ENCODE peak calls at places on chromosomes 5 and 9, in five cellular contexts. One of them, this sample, is unnamed. For H3K4me1, the result is how much of the 10 kb centered on the place peaks cover.

GRCh38 chr5:138177936-138178515 is 404 bp downstream of the BRD8 start:
- DNase-seq in effector memory CD4-positive, alpha-beta T cell: no peak
- DNase-seq in PC-9: peak
- DNase-seq in right lobe of liver: peak
- DNase-seq in cardiac muscle cell: peak
- DNase-seq in this sample: peak

GRCh38 chr9:36898621-36899020 is 135.4 kb downstream of the PAX5 start:
- DNase-seq in effector memory CD4-positive, alpha-beta T cell: no peak
- DNase-seq in PC-9: no peak
- DNase-seq in right lobe of liver: no peak
- DNase-seq in cardiac muscle cell: no peak
- DNase-seq in this sample: no peak

GRCh38 chr9:13778486-13779110 is 499.1 kb upstream of the MPDZ start:
- DNase-seq in effector memory CD4-positive, alpha-beta T cell: no peak
- DNase-seq in PC-9: no peak
- DNase-seq in right lobe of liver: no peak
- DNase-seq in cardiac muscle cell: no peak
- DNase-seq in this sample: no peak

GRCh38 chr9:84481819-84482218 is 141.3 kb upstream of the SLC28A3 start:
- DNase-seq in effector memory CD4-positive, alpha-beta T cell: no peak
- DNase-seq in PC-9: no peak
- DNase-seq in right lobe of liver: no peak
- DNase-seq in cardiac muscle cell: no peak
- DNase-seq in this sample: no peak

GRCh38 chr5:109688647-109688998 is 1.1 kb upstream of the MAN2A1 start:
- DNase-seq in effector memory CD4-positive, alpha-beta T cell: no peak
- DNase-seq in PC-9: no peak
- DNase-seq in right lobe of liver: no peak
- DNase-seq in cardiac muscle cell: no peak
- DNase-seq in this sample: peak

GRCh38 chr5:75466317-75466716 is 45.1 kb downstream of the CERT1 start:
- DNase-seq in effector memory CD4-positive, alpha-beta T cell: no peak
- DNase-seq in PC-9: no peak
- DNase-seq in right lobe of liver: no peak
- DNase-seq in cardiac muscle cell: no peak
- DNase-seq in this sample: no peak

GRCh38 chr5:55680353-55680752 is 31.8 kb downstream of the SLC38A9 start:
- DNase-seq in effector memory CD4-positive, alpha-beta T cell: no peak
- DNase-seq in PC-9: no peak
- DNase-seq in right lobe of liver: no peak
- DNase-seq in cardiac muscle cell: no peak
- DNase-seq in this sample: no peak

GRCh38 chr9:16871358-16872151 is 1.1 kb upstream of the BNC2 start:
- DNase-seq in effector memory CD4-positive, alpha-beta T cell: no peak
- DNase-seq in PC-9: peak
- DNase-seq in right lobe of liver: peak
- DNase-seq in cardiac muscle cell: peak
- DNase-seq in this sample: peak

GRCh38 chr9:103627731-103628130 is 466.4 kb upstream of the SMC2 start:
- DNase-seq in effector memory CD4-positive, alpha-beta T cell: no peak
- DNase-seq in PC-9: no peak
- DNase-seq in right lobe of liver: no peak
- DNase-seq in cardiac muscle cell: no peak
- DNase-seq in this sample: no peak

GRCh38 chr5:155150012-155150411 is 136.5 kb downstream of the KIF4B start:
- DNase-seq in effector memory CD4-positive, alpha-beta T cell: no peak
- DNase-seq in PC-9: no peak
- DNase-seq in right lobe of liver: no peak
- DNase-seq in cardiac muscle cell: no peak
- DNase-seq in this sample: no peak

GRCh38 chr5:180290568-180291233 is 1.2 kb downstream of the MAPK9 start:
- DNase-seq in effector memory CD4-positive, alpha-beta T cell: no peak
- DNase-seq in PC-9: no peak
- DNase-seq in right lobe of liver: no peak
- DNase-seq in cardiac muscle cell: no peak
- DNase-seq in this sample: no peak

GRCh38 chr9:5976668-5977397 is 38.6 kb downstream of the RANBP6 start:
- DNase-seq in effector memory CD4-positive, alpha-beta T cell: no peak
- DNase-seq in PC-9: no peak
- DNase-seq in right lobe of liver: no peak
- DNase-seq in cardiac muscle cell: no peak
- DNase-seq in this sample: no peak

GRCh38 chr5:99032234-99033013 is 103.6 kb upstream of the CHD1 start:
- DNase-seq in effector memory CD4-positive, alpha-beta T cell: no peak
- DNase-seq in PC-9: peak
- DNase-seq in right lobe of liver: no peak
- DNase-seq in cardiac muscle cell: peak
- DNase-seq in this sample: peak

GRCh38 chr5:56116599-56117131 is 116.5 kb downstream of the ANKRD55 start:
- DNase-seq in effector memory CD4-positive, alpha-beta T cell: no peak
- DNase-seq in PC-9: no peak
- DNase-seq in right lobe of liver: peak
- DNase-seq in cardiac muscle cell: peak
- DNase-seq in this sample: no peak

GRCh38 chr5:65611524-65611923 is 12.6 kb downstream of the TRIM23 start:
- DNase-seq in effector memory CD4-positive, alpha-beta T cell: no peak
- DNase-seq in PC-9: peak
- DNase-seq in right lobe of liver: no peak
- DNase-seq in cardiac muscle cell: no peak
- DNase-seq in this sample: no peak

GRCh38 chr5:126358525-126358924 is 64.7 kb upstream of the GRAMD2B start:
- DNase-seq in effector memory CD4-positive, alpha-beta T cell: no peak
- DNase-seq in PC-9: no peak
- DNase-seq in right lobe of liver: no peak
- DNase-seq in cardiac muscle cell: no peak
- DNase-seq in this sample: no peak

GRCh38 chr5:93189707-93190120 is 391.3 kb downstream of the NR2F1-AS1 start:
- DNase-seq in effector memory CD4-positive, alpha-beta T cell: no peak
- DNase-seq in PC-9: peak
- DNase-seq in right lobe of liver: no peak
- DNase-seq in cardiac muscle cell: no peak
- DNase-seq in this sample: no peak

GRCh38 chr5:99037668-99038067 is 108.9 kb upstream of the CHD1 start:
- DNase-seq in effector memory CD4-positive, alpha-beta T cell: peak
- DNase-seq in PC-9: peak
- DNase-seq in right lobe of liver: no peak
- DNase-seq in cardiac muscle cell: no peak
- DNase-seq in this sample: no peak

GRCh38 chr5:17359451-17359965 is 138.5 kb upstream of the TAF11L2 start:
- DNase-seq in effector memory CD4-positive, alpha-beta T cell: no peak
- DNase-seq in PC-9: no peak
- DNase-seq in right lobe of liver: no peak
- DNase-seq in cardiac muscle cell: no peak
- DNase-seq in this sample: no peak

GRCh38 chr5:40877371-40877988 is 31.8 kb upstream of the C7 start:
- DNase-seq in effector memory CD4-positive, alpha-beta T cell: no peak
- DNase-seq in PC-9: no peak
- DNase-seq in right lobe of liver: no peak
- DNase-seq in cardiac muscle cell: no peak
- DNase-seq in this sample: no peak

GRCh38 chr5:127650649-127651048 is 1.8 kb downstream of the CTXN3 start:
- DNase-seq in effector memory CD4-positive, alpha-beta T cell: no peak
- DNase-seq in PC-9: no peak
- DNase-seq in right lobe of liver: no peak
- DNase-seq in cardiac muscle cell: peak
- DNase-seq in this sample: no peak

GRCh38 chr9:107243757-107244156 is 39.3 kb upstream of the RAD23B start:
- DNase-seq in effector memory CD4-positive, alpha-beta T cell: no peak
- DNase-seq in PC-9: peak
- DNase-seq in right lobe of liver: no peak
- DNase-seq in cardiac muscle cell: no peak
- DNase-seq in this sample: no peak

GRCh38 chr5:25006734-25007133 is 362.0 kb upstream of the CDH10 start:
- DNase-seq in effector memory CD4-positive, alpha-beta T cell: no peak
- DNase-seq in PC-9: peak
- DNase-seq in right lobe of liver: no peak
- DNase-seq in cardiac muscle cell: peak
- DNase-seq in this sample: no peak

GRCh38 chr5:59599729-59600128 is 293.8 kb downstream of the PDE4D start:
- DNase-seq in effector memory CD4-positive, alpha-beta T cell: no peak
- DNase-seq in PC-9: no peak
- DNase-seq in right lobe of liver: no peak
- DNase-seq in cardiac muscle cell: no peak
- DNase-seq in this sample: no peak

GRCh38 chr5:151661968-151662732 is 24.6 kb downstream of the SPARC start:
- DNase-seq in effector memory CD4-positive, alpha-beta T cell: no peak
- DNase-seq in PC-9: no peak
- DNase-seq in right lobe of liver: no peak
- DNase-seq in cardiac muscle cell: no peak
- DNase-seq in this sample: no peak

DNA sequence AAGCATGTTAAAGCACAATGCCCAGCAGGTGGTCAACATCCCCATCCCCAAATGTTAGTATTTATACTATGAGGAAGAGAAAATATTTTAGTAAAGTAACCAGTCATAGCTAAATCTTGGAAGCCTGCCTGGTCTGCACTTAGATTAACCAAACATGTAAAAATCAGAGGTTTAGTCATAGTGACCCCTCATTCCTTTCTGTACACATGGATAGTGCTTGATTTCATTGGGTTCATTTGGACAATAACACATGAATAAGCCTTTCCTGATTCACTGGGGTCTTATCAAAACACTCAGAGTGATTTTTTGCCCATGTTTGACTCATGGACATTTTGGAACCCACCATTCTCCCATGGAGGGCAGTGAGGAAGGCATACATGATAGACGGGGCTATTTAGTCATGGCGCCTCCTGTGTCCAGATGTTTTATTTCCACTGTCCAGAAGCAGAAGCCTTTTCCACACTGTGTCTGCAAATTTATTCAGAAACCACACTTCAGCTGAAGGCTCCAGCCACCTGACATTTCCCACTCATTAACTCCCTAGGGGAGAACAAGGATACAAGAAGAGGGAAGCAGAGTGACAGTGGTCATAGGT is 32.5 kb downstream of the OR1J1 start:
- DNase-seq in effector memory CD4-positive, alpha-beta T cell: no peak
- DNase-seq in PC-9: no peak
- DNase-seq in right lobe of liver: no peak
- DNase-seq in cardiac muscle cell: no peak
- DNase-seq in this sample: no peak
- H3K4me3 ChIP-seq in effector memory CD4-positive, alpha-beta T cell: no peak
- H3K4me3 ChIP-seq in PC-9: no peak
- H3K4me3 ChIP-seq in right lobe of liver: no peak
- H3K4me3 ChIP-seq in cardiac muscle cell: no peak
- H3K4me3 ChIP-seq in this sample: no peak

GRCh38 chr9:37974506-37975173 is 70.7 kb upstream of the SLC25A51 start:
- DNase-seq in effector memory CD4-positive, alpha-beta T cell: no peak
- DNase-seq in PC-9: no peak
- DNase-seq in right lobe of liver: peak
- DNase-seq in cardiac muscle cell: no peak
- DNase-seq in this sample: no peak

GRCh38 chr9:37975639-37976038 is 71.7 kb upstream of the SLC25A51 start:
- DNase-seq in effector memory CD4-positive, alpha-beta T cell: no peak
- DNase-seq in PC-9: no peak
- DNase-seq in right lobe of liver: peak
- DNase-seq in cardiac muscle cell: no peak
- DNase-seq in this sample: no peak

GRCh38 chr9:37978983-37979382 is 75.1 kb upstream of the SLC25A51 start:
- DNase-seq in effector memory CD4-positive, alpha-beta T cell: no peak
- DNase-seq in PC-9: no peak
- DNase-seq in right lobe of liver: peak
- DNase-seq in cardiac muscle cell: no peak
- DNase-seq in this sample: no peak

GRCh38 chr9:37977851-37978250 is 73.9 kb upstream of the SLC25A51 start:
- DNase-seq in effector memory CD4-positive, alpha-beta T cell: no peak
- DNase-seq in PC-9: no peak
- DNase-seq in right lobe of liver: no peak
- DNase-seq in cardiac muscle cell: no peak
- DNase-seq in this sample: no peak

DNA sequence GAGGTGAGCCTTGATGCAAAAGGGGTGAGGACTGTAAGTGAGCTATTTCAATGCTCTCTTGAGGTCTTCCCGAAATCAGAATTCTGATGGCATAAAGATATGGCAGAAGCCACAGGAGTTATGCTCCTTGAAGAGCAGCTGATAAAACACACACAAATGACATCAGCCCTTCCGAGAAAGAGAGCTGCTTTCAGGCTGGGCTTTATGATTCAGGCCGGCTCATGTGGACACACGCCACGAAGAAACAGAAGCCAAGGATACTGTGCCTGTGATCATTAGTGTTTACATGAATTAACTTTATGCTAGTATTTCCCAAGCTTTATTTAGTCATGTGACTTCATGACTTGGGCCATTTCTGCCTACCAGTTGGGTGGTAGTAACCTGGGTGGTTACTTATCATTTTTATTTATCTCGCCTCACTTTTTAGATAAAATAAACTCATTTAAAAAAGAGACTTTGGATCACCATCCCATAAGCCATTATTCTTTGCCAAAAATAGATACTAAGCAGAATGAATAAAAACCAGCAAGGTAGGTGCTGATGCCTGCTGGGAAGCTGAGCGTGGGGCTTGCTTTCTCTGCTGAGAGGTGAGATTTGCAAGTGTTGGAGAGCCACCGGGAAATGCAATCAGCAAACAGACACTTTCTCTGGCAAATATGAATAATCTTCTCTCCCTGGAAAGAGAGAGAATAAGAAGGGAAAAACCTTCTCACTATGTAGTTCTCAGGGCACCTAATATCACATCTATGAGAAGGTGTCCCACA is 73.0 kb upstream of the SLC25A51 start:
- DNase-seq in effector memory CD4-positive, alpha-beta T cell: no peak
- DNase-seq in PC-9: no peak
- DNase-seq in right lobe of liver: peak
- DNase-seq in cardiac muscle cell: no peak
- DNase-seq in this sample: no peak
- H3K27ac ChIP-seq in effector memory CD4-positive, alpha-beta T cell: no peak
- H3K27ac ChIP-seq in PC-9: no peak
- H3K27ac ChIP-seq in right lobe of liver: no peak
- H3K27ac ChIP-seq in cardiac muscle cell: no peak
- H3K27ac ChIP-seq in this sample: no peak

GRCh38 chr5:173557123-173557903 is 59.1 kb downstream of the BOD1 start:
- DNase-seq in effector memory CD4-positive, alpha-beta T cell: no peak
- DNase-seq in PC-9: no peak
- DNase-seq in right lobe of liver: no peak
- DNase-seq in cardiac muscle cell: no peak
- DNase-seq in this sample: no peak
- H3K4me1 ChIP-seq in effector memory CD4-positive, alpha-beta T cell: under half
- H3K4me1 ChIP-seq in PC-9: under half
- H3K4me1 ChIP-seq in right lobe of liver: under half
- H3K4me1 ChIP-seq in cardiac muscle cell: under half
- H3K4me1 ChIP-seq in this sample: under half

DNA sequence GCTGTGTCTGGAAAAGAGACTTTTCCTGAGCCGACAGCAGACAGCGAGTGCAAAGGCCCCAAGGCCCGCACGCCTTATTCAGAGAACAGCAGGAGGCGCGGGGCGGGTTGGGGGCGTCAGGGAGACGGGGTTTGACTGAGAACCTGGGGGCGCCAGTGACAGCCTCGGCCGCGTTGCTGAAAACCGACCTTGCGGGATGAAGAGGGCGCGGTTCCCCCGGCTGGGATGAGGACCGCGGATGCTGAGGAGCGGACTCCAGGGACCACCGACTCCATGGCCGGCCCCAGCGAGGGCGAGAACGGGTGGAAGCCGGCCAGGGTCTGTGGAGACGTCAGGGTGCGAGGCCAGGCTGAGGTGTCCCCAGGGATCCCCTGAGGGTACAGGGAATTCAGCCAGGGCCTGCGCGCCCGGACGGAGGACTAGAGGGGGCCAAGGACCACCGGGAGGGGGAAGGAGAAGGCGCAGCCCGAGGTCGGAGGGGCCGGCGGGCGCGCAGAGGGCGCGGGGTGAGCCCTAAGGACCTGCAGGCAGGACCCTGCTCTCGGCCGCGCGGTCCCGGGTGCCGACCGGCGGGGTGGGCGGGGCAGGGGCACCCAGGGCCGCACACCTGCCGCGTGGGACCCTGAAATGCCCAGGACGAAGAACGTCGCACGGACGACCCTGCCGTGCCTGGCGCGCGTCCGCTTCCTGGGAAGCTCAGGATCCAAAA is 836 bp upstream of the AHRR start:
- DNase-seq in effector memory CD4-positive, alpha-beta T cell: no peak
- DNase-seq in PC-9: no peak
- DNase-seq in right lobe of liver: no peak
- DNase-seq in cardiac muscle cell: no peak
- DNase-seq in this sample: no peak
- H3K4me3 ChIP-seq in effector memory CD4-positive, alpha-beta T cell: peak
- H3K4me3 ChIP-seq in PC-9: no peak
- H3K4me3 ChIP-seq in right lobe of liver: peak
- H3K4me3 ChIP-seq in cardiac muscle cell: peak
- H3K4me3 ChIP-seq in this sample: peak